ENCODE peak calls at places on chromosome 18, in four cellular contexts. H, Z, U and B are unnamed samples.

GRCh38 chr18:21257383-21257782 is 15.4 kb downstream of the GREB1L start:
- DNase-seq in H (no peak), Z (no peak), U (no peak), B (no peak)

GRCh38 chr18:5958822-5959221 is 63.5 kb upstream of the TMEM200C start:
- DNase-seq in Z (no peak), H (no peak), U (no peak), B (no peak)

GRCh38 chr18:6732952-6733351 is 3.4 kb downstream of the ARHGAP28 start:
- DNase-seq in U (no peak), H (no peak), Z (no peak), B (no peak)

GRCh38 chr18:46623541-46623940 is 33.5 kb downstream of the LOXHD1 start:
- DNase-seq in U (no peak), H (no peak), Z (no peak), B (no peak)

GRCh38 chr18:50627594-50628542 is 68.0 kb downstream of the MAPK4 start:
- DNase-seq in U (no peak), Z (no peak), H (peak; percentile 52), B (no peak)

GRCh38 chr18:48697441-48697840 is 158.6 kb downstream of the CTIF start:
- DNase-seq in U (no peak), H (no peak), Z (no peak), B (no peak)

GRCh38 chr18:56175309-56175708 is 463.1 kb downstream of the TXNL1 start:
- DNase-seq in Z (no peak), U (no peak), H (no peak), B (no peak)

GRCh38 chr18:36752929-36753865 is 75.6 kb downstream of the TPGS2 start:
- DNase-seq in U (no peak), Z (no peak), H (no peak), B (no peak)

GRCh38 chr18:54712315-54712714 is 116.0 kb upstream of the RAB27B start:
- DNase-seq in Z (no peak), U (no peak), H (no peak), B (no peak)

GRCh38 chr18:8260319-8260718 is 348.9 kb upstream of the RAB12 start:
- DNase-seq in U (no peak), H (no peak), Z (no peak), B (no peak)

GRCh38 chr18:74551936-74552555 is 17.7 kb downstream of the CNDP1 start:
- DNase-seq in H (peak; percentile 87), U (peak; percentile 66), Z (peak; percentile 57), B (peak; percentile 31)

GRCh38 chr18:77911973-77912372 is 662.3 kb downstream of the GALR1 start:
- DNase-seq in H (no peak), Z (no peak), U (no peak), B (no peak)

GRCh38 chr18:11368020-11368419 is 218.7 kb upstream of the PIEZO2 start:
- DNase-seq in U (no peak), Z (no peak), H (no peak), B (no peak)

GRCh38 chr18:7727381-7728076 is 160.4 kb downstream of the PTPRM start:
- DNase-seq in U (no peak), Z (no peak), H (no peak), B (no peak)

GRCh38 chr18:7000484-7001096 is 117.0 kb downstream of the LAMA1 start:
- DNase-seq in Z (no peak), U (no peak), H (no peak), B (no peak)

GRCh38 chr18:67509711-67510110 is 6.8 kb downstream of the DSEL start:
- DNase-seq in H (no peak), Z (no peak), U (no peak), B (no peak)

GRCh38 chr18:55247032-55247431 is 287.8 kb upstream of the CCDC68 start:
- DNase-seq in H (no peak), U (no peak), Z (no peak), B (no peak)

GRCh38 chr18:501406-501714 is 859 bp upstream of the COLEC12 start:
- DNase-seq in H (no peak), U (no peak), Z (no peak), B (no peak)

GRCh38 chr18:58264846-58265245 is 220.8 kb downstream of the NEDD4L start:
- DNase-seq in U (no peak), Z (no peak), H (no peak), B (no peak)